ENCODE peak calls at places on chromosome 10, in six cellular contexts. W is smooth muscle cell of the brain vasculature; C is T-cell; R is GM12891; F is stimulated activated CD8-positive, alpha-beta memory T cell treated with anti-CD3 and anti-CD28 coated beads, Interleukin-4, amount 100 ng/mL, for 24 hours; Y is SHP77. A is an unnamed sample.

GRCh38 chr10:44787480-44788075 is 123.6 kb upstream of the TMEM72 start:
- DNase-seq in F (no peak), C (no peak), W (no peak), Y (no peak), R (no peak), A (no peak)

GRCh38 chr10:68001539-68001938 is 73.5 kb downstream of the HERC4 start:
- DNase-seq in Y (no peak), R (no peak), C (no peak), F (no peak), W (no peak), A (no peak)

GRCh38 chr10:98349508-98349922 is 65.5 kb downstream of the PYROXD2 start:
- DNase-seq in F (no peak), C (no peak), R (no peak), W (peak), Y (no peak), A (peak)

GRCh38 chr10:133116455-133116854 is 28.7 kb downstream of the ADGRA1 start:
- DNase-seq in R (no peak), W (no peak), C (no peak), F (no peak), Y (no peak), A (no peak)

GRCh38 chr10:59580257-59580863 is 129.3 kb downstream of the SLC16A9 start:
- DNase-seq in R (no peak), W (peak), F (no peak), C (no peak), Y (no peak), A (peak)

GRCh38 chr10:4131407-4132215 is 346.6 kb upstream of the KLF6 start:
- DNase-seq in F (no peak), W (peak), Y (no peak), R (no peak), C (no peak), A (peak)

GRCh38 chr10:126904807-126905686 is at the start of gene DOCK1:
- DNase-seq in Y (no peak), C (no peak), R (no peak), W (peak), F (no peak), A (peak)

GRCh38 chr10:1183746-1184145 is 127.6 kb downstream of the WDR37 start:
- DNase-seq in C (no peak), F (no peak), W (no peak), R (no peak), Y (no peak), A (no peak)

GRCh38 chr10:28127881-28128280 is 129.0 kb upstream of the ODAD2 start:
- DNase-seq in W (no peak), Y (no peak), C (no peak), F (no peak), R (no peak), A (no peak)

GRCh38 chr10:102617816-102618215 is 26.5 kb upstream of the TRIM8 start:
- DNase-seq in C (no peak), Y (no peak), R (no peak), W (no peak), F (no peak), A (no peak)